ENCODE peak calls at places on chromosomes 5 and 9, in five cellular contexts. E, I, N, O and Z are unnamed samples.

GRCh38 chr9:107486674-107487520 is 2.7 kb downstream of the KLF4 start:
- DNase-seq in E (no peak), O (peak), I (peak), N (peak), Z (peak)

GRCh38 chr9:96061293-96061987 is 185.9 kb downstream of the ERCC6L2 start:
- DNase-seq in O (no peak), I (no peak), E (peak), N (no peak), Z (peak)

GRCh38 chr5:108113950-108114349 is 267.9 kb downstream of the FBXL17 start:
- DNase-seq in N (no peak), E (no peak), I (no peak), O (no peak), Z (no peak)

GRCh38 chr9:97072285-97072770 is 33.4 kb upstream of the CTSV start:
- DNase-seq in O (no peak), E (no peak), N (no peak), I (no peak), Z (no peak)

GRCh38 chr9:134283111-134283515 is 43.1 kb upstream of the RXRA start:
- DNase-seq in O (no peak), I (no peak), N (peak), E (peak), Z (peak)

GRCh38 chr5:137760294-137761019 is 6.3 kb upstream of the HNRNPA0 start:
- DNase-seq in N (no peak), O (no peak), I (no peak), E (no peak), Z (no peak)

GRCh38 chr5:39080597-39081204 is 6.5 kb upstream of the RICTOR start:
- DNase-seq in E (peak), N (peak), I (no peak), O (no peak), Z (peak)

GRCh38 chr5:126007841-126008240 is 415.4 kb upstream of the GRAMD2B start:
- DNase-seq in O (no peak), E (no peak), I (no peak), N (no peak), Z (no peak)

GRCh38 chr9:14245901-14246525 is 67.9 kb downstream of the NFIB start:
- DNase-seq in E (no peak), I (no peak), O (no peak), N (no peak), Z (no peak)

GRCh38 chr5:155512302-155512701 is 498.7 kb downstream of the KIF4B start:
- DNase-seq in O (no peak), I (no peak), N (no peak), E (no peak), Z (no peak)

GRCh38 chr9:87831159-87831558 is 51.5 kb upstream of the SPATA31E1 start:
- DNase-seq in E (no peak), N (no peak), I (no peak), O (no peak), Z (no peak)

GRCh38 chr9:87842878-87843585 is 39.6 kb upstream of the SPATA31E1 start:
- DNase-seq in I (no peak), N (no peak), O (no peak), E (no peak), Z (no peak)

GRCh38 chr9:87834357-87834756 is 48.3 kb upstream of the SPATA31E1 start:
- DNase-seq in I (no peak), E (peak), O (no peak), N (no peak), Z (no peak)

GRCh38 chr9:87840126-87840525 is 42.6 kb upstream of the SPATA31E1 start:
- DNase-seq in E (no peak), I (no peak), N (no peak), O (no peak), Z (no peak)

GRCh38 chr9:87836951-87837715 is 45.5 kb upstream of the SPATA31E1 start:
- DNase-seq in N (no peak), O (no peak), E (no peak), I (no peak), Z (no peak)
- H3K4me3 ChIP-seq in N (no peak), O (no peak), E (no peak), I (no peak), Z (no peak)

DNA sequence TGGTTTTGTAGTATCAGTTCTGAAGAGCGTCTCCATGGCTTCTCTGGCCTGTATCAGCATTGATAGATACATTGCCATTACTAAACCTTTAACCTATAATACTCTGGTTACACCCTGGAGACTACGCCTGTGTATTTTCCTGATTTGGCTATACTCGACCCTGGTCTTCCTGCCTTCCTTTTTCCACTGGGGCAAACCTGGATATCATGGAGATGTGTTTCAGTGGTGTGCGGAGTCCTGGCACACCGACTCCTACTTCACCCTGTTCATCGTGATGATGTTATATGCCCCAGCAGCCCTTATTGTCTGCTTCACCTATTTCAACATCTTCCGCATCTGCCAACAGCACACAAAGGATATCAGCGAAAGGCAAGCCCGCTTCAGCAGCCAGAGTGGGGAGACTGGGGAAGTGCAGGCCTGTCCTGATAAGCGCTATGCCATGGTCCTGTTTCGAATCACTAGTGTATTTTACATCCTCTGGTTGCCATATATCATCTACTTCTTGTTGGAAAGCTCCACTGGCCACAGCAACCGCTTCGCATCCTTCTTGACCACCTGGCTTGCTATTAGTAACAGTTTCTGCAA is 1.5 kb downstream of the GPR21 start:
- DNase-seq in O (no peak), N (peak), I (no peak), E (no peak), Z (no peak)
- H3K4me3 ChIP-seq in O (peak), N (no peak), I (no peak), E (no peak), Z (peak)

GRCh38 chr9:91192379-91192775 is 169.3 kb downstream of the AUH start:
- DNase-seq in I (no peak), N (no peak), O (no peak), E (no peak), Z (no peak)
- H3K4me3 ChIP-seq in I (no peak), N (no peak), O (peak), E (no peak), Z (no peak)

GRCh38 chr9:6794936-6795335 is 37.2 kb downstream of the KDM4C start:
- DNase-seq in N (no peak), O (no peak), I (no peak), E (no peak), Z (no peak)
- H3K4me3 ChIP-seq in N (no peak), O (no peak), I (no peak), E (no peak), Z (no peak)